ENCODE peak calls at places on chromosomes 16 and 17, in seven cellular contexts. J is mesenchymal stem cell, E is neuronal stem cell, X is IMR-90, V is H1, G is mesendoderm, N is trophoblast cell. D is an unnamed sample.

GRCh38 chr16:18039931-18040330 is 296.6 kb downstream of the NPIPA8 start:
- DNase-seq in J (no peak), E (no peak), X (no peak), V (no peak), G (peak; percentile 17), N (no peak), D (no peak)

GRCh38 chr17:8719291-8720246 is 25.1 kb downstream of the CCDC42 start:
- DNase-seq in J (no peak), E (no peak), X (no peak), V (no peak), G (no peak), N (peak; percentile 88), D (no peak)

GRCh38 chr17:1082579-1082978 is 85.7 kb downstream of the TIMM22 start:
- DNase-seq in J (no peak), E (no peak), X (peak; percentile 78), V (no peak), G (no peak), N (no peak), D (no peak)

GRCh38 chr16:69589434-69590269 is 23.9 kb downstream of the NFAT5 start:
- DNase-seq in J (no peak), E (no peak), X (no peak), V (no peak), G (no peak), N (no peak), D (no peak)

GRCh38 chr16:76661691-76662090 is 384.5 kb downstream of the CNTNAP4 start:
- DNase-seq in J (peak; percentile 4), E (no peak), X (no peak), V (no peak), G (no peak), N (peak; percentile 60), D (no peak)

GRCh38 chr16:11348737-11349598 is 3.7 kb downstream of the RMI2 start:
- DNase-seq in J (no peak), E (no peak), X (no peak), V (no peak), G (peak; percentile 31), N (no peak), D (no peak)

GRCh38 chr16:50208460-50208931 is 55.4 kb downstream of the TENT4B start:
- DNase-seq in J (peak; percentile 51), E (no peak), X (peak; percentile 73), V (no peak), G (no peak), N (peak; percentile 92), D (no peak)

GRCh38 chr16:11386791-11387546 is 41.7 kb downstream of the RMI2 start:
- DNase-seq in J (peak; percentile 55), E (peak; percentile 36), X (no peak), V (peak; percentile 92), G (peak; percentile 82), N (peak; percentile 36), D (peak; percentile 90)

GRCh38 chr17:27457731-27458523 is 1.7 kb downstream of the KSR1 start:
- DNase-seq in J (peak; percentile 50), E (peak; percentile 33), X (peak; percentile 53), V (no peak), G (peak; percentile 62), N (peak; percentile 46), D (no peak)

GRCh38 chr16:83813818-83814653 is 6.3 kb downstream of the HSBP1 start:
- DNase-seq in J (peak; percentile 86), E (peak; percentile 50), X (peak; percentile 80), V (peak; percentile 26), G (peak; percentile 77), N (peak; percentile 20), D (no peak)

GRCh38 chr16:80197790-80198201 is 343.0 kb upstream of the DYNLRB2 start:
- DNase-seq in J (peak; percentile 68), E (no peak), X (peak; percentile 93), V (no peak), G (no peak), N (peak; percentile 45), D (no peak)

GRCh38 chr16:89368604-89369249 is 121.6 kb downstream of the ANKRD11 start:
- DNase-seq in J (no peak), E (no peak), X (no peak), V (no peak), G (no peak), N (no peak), D (no peak)

GRCh38 chr16:89370081-89370511 is 120.3 kb downstream of the ANKRD11 start:
- DNase-seq in J (peak; percentile 30), E (no peak), X (peak; percentile 44), V (no peak), G (peak; percentile 37), N (peak; percentile 70), D (no peak)

GRCh38 chr16:89367538-89368059 is 122.8 kb downstream of the ANKRD11 start:
- DNase-seq in J (no peak), E (no peak), X (no peak), V (no peak), G (no peak), N (no peak), D (no peak)

GRCh38 chr16:89370601-89371000 is 119.8 kb downstream of the ANKRD11 start:
- DNase-seq in J (no peak), E (no peak), X (no peak), V (no peak), G (no peak), N (no peak), D (no peak)

DNA sequence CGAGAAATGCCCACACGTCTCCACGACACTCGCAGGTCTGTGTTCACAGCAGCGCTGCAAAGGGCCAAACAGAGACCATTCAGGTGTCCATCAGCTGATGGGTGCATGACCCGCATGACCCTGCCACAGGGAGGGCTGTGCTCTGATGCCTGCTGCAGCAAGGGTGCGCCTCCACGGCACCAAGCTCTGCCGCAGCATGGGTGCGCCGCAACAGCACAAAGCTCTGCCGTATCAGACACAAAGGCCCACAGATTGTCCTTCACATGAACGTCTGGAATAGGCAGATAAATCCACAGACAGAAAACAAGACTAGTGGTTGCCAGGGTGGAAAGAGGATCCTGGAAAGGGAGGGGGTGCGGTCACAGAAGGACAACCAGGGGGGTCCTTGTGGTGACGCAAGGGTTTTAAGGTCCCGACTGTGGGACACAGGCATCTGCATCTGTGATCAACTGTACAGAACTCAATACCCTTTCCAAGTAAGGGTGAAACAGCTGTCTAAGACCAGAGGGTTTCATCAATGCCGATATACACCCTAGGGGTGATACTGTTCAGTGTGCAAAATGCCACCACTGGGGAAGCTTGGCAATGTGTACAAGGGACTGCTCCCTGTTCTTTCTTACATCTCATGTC is 121.0 kb downstream of the ANKRD11 start:
- DNase-seq in J (no peak), E (no peak), X (no peak), V (no peak), G (no peak), N (no peak), D (no peak)
- H3K4me1 ChIP-seq in J (peaks cover 68% of the 10 kb centered on the region), E (peaks cover 22% of the 10 kb centered on the region), X (peaks cover 32% of the 10 kb centered on the region), V (peaks cover 20% of the 10 kb centered on the region), G (peaks cover 2% of the 10 kb centered on the region), N (peaks cover 18% of the 10 kb centered on the region), D (no peaks in the 10 kb centered on the region)

GRCh38 chr17:58789831-58790230 is 34.2 kb downstream of the PPM1E start:
- DNase-seq in J (no peak), E (no peak), X (no peak), V (no peak), G (no peak), N (no peak), D (no peak)
- H2AK5ac ChIP-seq in J (no peak overlapping the region), E (no peak overlapping the region), X (no peak overlapping the region), V (no peak overlapping the region), G (no peak overlapping the region), N (no peak overlapping the region), D (no peak overlapping the region)

DNA sequence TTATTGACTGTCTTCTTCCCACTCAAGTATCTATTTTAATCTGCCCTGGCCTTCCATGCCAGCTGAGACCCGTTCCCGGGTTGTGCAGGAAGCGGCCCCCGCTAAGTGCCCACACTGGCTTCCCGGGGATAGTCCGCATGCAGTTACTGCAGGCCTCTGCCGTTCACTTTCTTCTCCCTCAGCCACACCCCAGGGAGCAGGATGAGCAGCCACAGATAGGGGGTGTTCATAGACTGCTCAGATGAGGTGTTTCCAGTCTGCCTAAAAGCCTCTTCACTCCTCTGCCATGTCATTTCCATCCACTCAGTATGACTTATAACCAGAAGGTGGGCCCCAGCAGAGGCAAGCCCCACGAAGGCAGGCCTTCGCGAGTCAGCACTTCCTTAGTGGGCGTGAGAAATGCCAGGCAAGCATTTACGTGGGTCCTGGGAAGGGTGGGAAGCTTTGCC is 7.7 kb downstream of the MED9 start:
- DNase-seq in J (peak; percentile 14), E (no peak), X (peak; percentile 39), V (no peak), G (no peak), N (no peak), D (no peak)
- H3K27ac ChIP-seq in J (no peak overlapping the region), E (no peak overlapping the region), X (no peak overlapping the region), V (no peak overlapping the region), G (no peak overlapping the region), N (no peak overlapping the region), D (no peak overlapping the region)

DNA sequence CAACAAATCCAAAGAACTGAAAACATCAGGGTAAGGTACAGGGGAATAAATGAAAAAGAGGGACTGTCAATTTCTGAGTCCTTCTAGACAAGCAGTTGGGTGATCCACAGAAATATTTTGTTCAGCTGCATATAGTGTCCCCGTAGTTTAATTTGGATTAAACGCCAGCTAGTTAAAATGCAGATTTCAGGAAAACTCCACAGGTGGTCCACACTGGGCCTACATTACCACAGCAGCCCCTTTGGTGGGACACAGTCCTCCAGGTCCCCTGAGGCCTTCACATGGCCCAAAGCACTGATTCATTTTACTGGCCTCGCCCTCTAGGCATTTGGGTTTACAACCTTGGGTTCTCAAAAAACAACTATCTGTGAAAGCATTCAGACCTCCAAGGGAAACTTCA is 4.6 kb downstream of the ARHGAP17 start:
- DNase-seq in J (no peak), E (no peak), X (no peak), V (no peak), G (no peak), N (no peak), D (no peak)
- H3K4me1 ChIP-seq in J (peaks cover 20% of the 10 kb centered on the region), E (peaks cover 4% of the 10 kb centered on the region), X (peaks cover 36% of the 10 kb centered on the region), V (peaks cover 2% of the 10 kb centered on the region), G (peaks cover 2% of the 10 kb centered on the region), N (peaks cover 5% of the 10 kb centered on the region), D (no peaks in the 10 kb centered on the region)

GRCh38 chr17:60327870-60328362 is 64.0 kb downstream of the USP32 start:
- DNase-seq in J (no peak), E (no peak), X (no peak), V (no peak), G (no peak), N (no peak), D (peak; percentile 55)

GRCh38 chr17:60328679-60329078 is 63.3 kb downstream of the USP32 start:
- DNase-seq in J (no peak), E (no peak), X (no peak), V (no peak), G (no peak), N (no peak), D (peak; percentile 62)

GRCh38 chr17:60327122-60327869 is 64.6 kb downstream of the USP32 start:
- DNase-seq in J (no peak), E (peak; percentile 23), X (no peak), V (peak; percentile 68), G (peak; percentile 40), N (no peak), D (peak; percentile 83)

GRCh38 chr17:60325730-60326524 is 66.0 kb downstream of the USP32 start:
- DNase-seq in J (no peak), E (no peak), X (no peak), V (no peak), G (no peak), N (peak; percentile 28), D (no peak)

GRCh38 chr17:60326702-60327101 is 65.2 kb downstream of the USP32 start:
- DNase-seq in J (no peak), E (no peak), X (peak; percentile 2), V (no peak), G (no peak), N (no peak), D (no peak)
- H2AK5ac ChIP-seq in J (no peak overlapping the region), E (no peak overlapping the region), X (no peak overlapping the region), V (no peak overlapping the region), G (no peak overlapping the region), N (no peak overlapping the region), D (no peak overlapping the region)

D was measured in H9.